ENCODE peak calls at places on chromosomes 16 and 17, in six cellular contexts. One of them, this sample, is unnamed.
A peak's percentile ranks its signal among the peaks of the same experiment; 100 is the strongest.

GRCh38 chr16:88773812-88774291 is 11.2 kb downstream of the PIEZO1 start:
- DNase-seq in RWPE1: no peak
- DNase-seq in fibroblast of the aortic adventitia: peak; percentile 63
- DNase-seq in sigmoid colon: peak; percentile 85
- DNase-seq in MM.1S: no peak
- DNase-seq in osteocyte: no peak
- DNase-seq in this sample: no peak

GRCh38 chr16:50296807-50297206 is 30.5 kb downstream of the ADCY7 start:
- DNase-seq in fibroblast of the aortic adventitia: no peak
- DNase-seq in sigmoid colon: peak; percentile 32
- DNase-seq in MM.1S: no peak
- DNase-seq in RWPE1: no peak
- DNase-seq in osteocyte: no peak
- DNase-seq in this sample: peak; percentile 59

GRCh38 chr16:11497329-11497805 is 89.4 kb downstream of the LITAF start:
- DNase-seq in osteocyte: peak; percentile 92
- DNase-seq in fibroblast of the aortic adventitia: peak; percentile 60
- DNase-seq in MM.1S: peak; percentile 64
- DNase-seq in sigmoid colon: peak; percentile 92
- DNase-seq in RWPE1: peak; percentile 93
- DNase-seq in this sample: no peak

GRCh38 chr16:19884021-19884485 is 595 bp downstream of the GPRC5B start:
- DNase-seq in RWPE1: no peak
- DNase-seq in sigmoid colon: peak; percentile 73
- DNase-seq in osteocyte: no peak
- DNase-seq in fibroblast of the aortic adventitia: no peak
- DNase-seq in MM.1S: no peak
- DNase-seq in this sample: no peak

GRCh38 chr16:89971495-89972243 is 23.1 kb downstream of the DEF8 start:
- DNase-seq in RWPE1: peak; percentile 26
- DNase-seq in osteocyte: no peak
- DNase-seq in sigmoid colon: no peak
- DNase-seq in fibroblast of the aortic adventitia: peak; percentile 3
- DNase-seq in MM.1S: no peak
- DNase-seq in this sample: no peak

GRCh38 chr17:61389670-61390478 is 9.8 kb upstream of the TBX2 start:
- DNase-seq in sigmoid colon: no peak
- DNase-seq in RWPE1: no peak
- DNase-seq in MM.1S: peak; percentile 36
- DNase-seq in fibroblast of the aortic adventitia: peak; percentile 41
- DNase-seq in osteocyte: no peak
- DNase-seq in this sample: no peak

GRCh38 chr17:17730250-17730935 is 49.1 kb downstream of the RAI1 start:
- DNase-seq in RWPE1: no peak
- DNase-seq in MM.1S: no peak
- DNase-seq in osteocyte: no peak
- DNase-seq in sigmoid colon: no peak
- DNase-seq in fibroblast of the aortic adventitia: no peak
- DNase-seq in this sample: no peak

GRCh38 chr17:43832976-43833829 is at the start of gene MPP3:
- DNase-seq in osteocyte: no peak
- DNase-seq in fibroblast of the aortic adventitia: peak; percentile 52
- DNase-seq in MM.1S: peak; percentile 38
- DNase-seq in RWPE1: peak; percentile 91
- DNase-seq in sigmoid colon: peak; percentile 78
- DNase-seq in this sample: no peak

GRCh38 chr16:24730914-24731313 is 1.5 kb downstream of the TNRC6A start:
- DNase-seq in sigmoid colon: no peak
- DNase-seq in RWPE1: no peak
- DNase-seq in MM.1S: no peak
- DNase-seq in fibroblast of the aortic adventitia: no peak
- DNase-seq in osteocyte: no peak
- DNase-seq in this sample: no peak

GRCh38 chr17:43584666-43585102 is 38.5 kb upstream of the ETV4 start:
- DNase-seq in osteocyte: no peak
- DNase-seq in fibroblast of the aortic adventitia: peak; percentile 49
- DNase-seq in MM.1S: no peak
- DNase-seq in sigmoid colon: no peak
- DNase-seq in RWPE1: no peak
- DNase-seq in this sample: no peak

GRCh38 chr16:10188236-10188635 is 6.0 kb upstream of the GRIN2A start:
- DNase-seq in fibroblast of the aortic adventitia: no peak
- DNase-seq in MM.1S: no peak
- DNase-seq in RWPE1: no peak
- DNase-seq in sigmoid colon: no peak
- DNase-seq in osteocyte: no peak
- DNase-seq in this sample: no peak

GRCh38 chr16:59259964-59260348 is 525.8 kb upstream of the GOT2 start:
- DNase-seq in sigmoid colon: no peak
- DNase-seq in osteocyte: no peak
- DNase-seq in RWPE1: no peak
- DNase-seq in MM.1S: no peak
- DNase-seq in fibroblast of the aortic adventitia: no peak
- DNase-seq in this sample: no peak

GRCh38 chr16:65415460-65415859 is 293.6 kb upstream of the CDH11 start:
- DNase-seq in osteocyte: no peak
- DNase-seq in MM.1S: no peak
- DNase-seq in RWPE1: peak; percentile 50
- DNase-seq in sigmoid colon: no peak
- DNase-seq in fibroblast of the aortic adventitia: peak; percentile 6
- DNase-seq in this sample: no peak

GRCh38 chr16:24966599-24966998 is 48.6 kb downstream of the ARHGAP17 start:
- DNase-seq in fibroblast of the aortic adventitia: no peak
- DNase-seq in osteocyte: no peak
- DNase-seq in sigmoid colon: no peak
- DNase-seq in MM.1S: no peak
- DNase-seq in RWPE1: no peak
- DNase-seq in this sample: no peak

GRCh38 chr17:77471984-77472836 is 331.4 kb downstream of the SEC14L1 start:
- DNase-seq in sigmoid colon: peak; percentile 87
- DNase-seq in osteocyte: no peak
- DNase-seq in MM.1S: peak; percentile 27
- DNase-seq in fibroblast of the aortic adventitia: peak; percentile 94
- DNase-seq in RWPE1: peak; percentile 76
- DNase-seq in this sample: no peak

GRCh38 chr17:42061641-42062487 is 11.5 kb upstream of the C17orf113 start:
- DNase-seq in osteocyte: no peak
- DNase-seq in fibroblast of the aortic adventitia: no peak
- DNase-seq in sigmoid colon: no peak
- DNase-seq in MM.1S: no peak
- DNase-seq in RWPE1: no peak
- DNase-seq in this sample: no peak

GRCh38 chr17:19457046-19457445 is 46.0 kb downstream of the RNF112 start:
- DNase-seq in fibroblast of the aortic adventitia: no peak
- DNase-seq in sigmoid colon: no peak
- DNase-seq in osteocyte: no peak
- DNase-seq in RWPE1: no peak
- DNase-seq in MM.1S: no peak
- DNase-seq in this sample: no peak

GRCh38 chr16:3677994-3678393 is 23.5 kb downstream of the DNASE1 start:
- DNase-seq in RWPE1: no peak
- DNase-seq in fibroblast of the aortic adventitia: no peak
- DNase-seq in MM.1S: no peak
- DNase-seq in sigmoid colon: no peak
- DNase-seq in osteocyte: no peak
- DNase-seq in this sample: no peak

DNA sequence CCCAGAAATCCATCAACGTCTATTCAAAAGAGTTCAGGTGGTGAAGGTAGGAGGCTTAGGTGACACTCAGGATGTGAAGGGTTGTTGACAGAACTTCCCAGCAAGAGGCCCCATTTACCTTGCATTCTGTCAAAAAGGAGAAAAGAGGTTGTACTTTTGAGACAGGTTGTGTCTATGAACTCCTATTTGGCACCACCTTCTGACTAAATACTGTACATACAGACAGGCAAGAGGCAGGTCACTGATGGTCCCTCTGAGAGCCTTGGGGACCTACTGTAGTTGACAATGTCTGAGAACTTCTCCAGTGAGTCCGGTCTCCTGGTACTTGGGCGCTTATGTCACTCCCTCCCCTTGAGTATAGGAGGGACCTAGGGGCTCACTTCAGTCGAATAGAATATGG is 479.3 kb upstream of the ZFHX3 start:
- DNase-seq in fibroblast of the aortic adventitia: no peak
- DNase-seq in MM.1S: no peak
- DNase-seq in RWPE1: no peak
- DNase-seq in osteocyte: peak; percentile 54
- DNase-seq in sigmoid colon: no peak
- DNase-seq in this sample: no peak
- TF ChIP-seq CTCF in fibroblast of the aortic adventitia: no peak
- TF ChIP-seq CTCF in MM.1S: no peak
- TF ChIP-seq CTCF in RWPE1: no peak
- TF ChIP-seq CTCF in osteocyte: peak; percentile 36
- TF ChIP-seq CTCF in sigmoid colon: no peak
- TF ChIP-seq CTCF in this sample: peak; percentile 68

GRCh38 chr16:56658476-56658875 is 717 bp downstream of the MT1F start:
- DNase-seq in RWPE1: no peak
- DNase-seq in sigmoid colon: no peak
- DNase-seq in osteocyte: no peak
- DNase-seq in MM.1S: no peak
- DNase-seq in fibroblast of the aortic adventitia: no peak
- DNase-seq in this sample: no peak

GRCh38 chr16:56652600-56652999 is 914 bp downstream of the MT1B start:
- DNase-seq in sigmoid colon: no peak
- DNase-seq in RWPE1: no peak
- DNase-seq in fibroblast of the aortic adventitia: no peak
- DNase-seq in MM.1S: no peak
- DNase-seq in osteocyte: no peak
- DNase-seq in this sample: no peak

GRCh38 chr16:56653218-56653617 is 1.5 kb downstream of the MT1B start:
- DNase-seq in sigmoid colon: no peak
- DNase-seq in osteocyte: no peak
- DNase-seq in MM.1S: no peak
- DNase-seq in fibroblast of the aortic adventitia: no peak
- DNase-seq in RWPE1: no peak
- DNase-seq in this sample: no peak

GRCh38 chr16:56662357-56663354 is 4.9 kb downstream of the MT1F start:
- DNase-seq in osteocyte: no peak
- DNase-seq in MM.1S: no peak
- DNase-seq in fibroblast of the aortic adventitia: no peak
- DNase-seq in RWPE1: no peak
- DNase-seq in sigmoid colon: no peak
- DNase-seq in this sample: no peak

DNA sequence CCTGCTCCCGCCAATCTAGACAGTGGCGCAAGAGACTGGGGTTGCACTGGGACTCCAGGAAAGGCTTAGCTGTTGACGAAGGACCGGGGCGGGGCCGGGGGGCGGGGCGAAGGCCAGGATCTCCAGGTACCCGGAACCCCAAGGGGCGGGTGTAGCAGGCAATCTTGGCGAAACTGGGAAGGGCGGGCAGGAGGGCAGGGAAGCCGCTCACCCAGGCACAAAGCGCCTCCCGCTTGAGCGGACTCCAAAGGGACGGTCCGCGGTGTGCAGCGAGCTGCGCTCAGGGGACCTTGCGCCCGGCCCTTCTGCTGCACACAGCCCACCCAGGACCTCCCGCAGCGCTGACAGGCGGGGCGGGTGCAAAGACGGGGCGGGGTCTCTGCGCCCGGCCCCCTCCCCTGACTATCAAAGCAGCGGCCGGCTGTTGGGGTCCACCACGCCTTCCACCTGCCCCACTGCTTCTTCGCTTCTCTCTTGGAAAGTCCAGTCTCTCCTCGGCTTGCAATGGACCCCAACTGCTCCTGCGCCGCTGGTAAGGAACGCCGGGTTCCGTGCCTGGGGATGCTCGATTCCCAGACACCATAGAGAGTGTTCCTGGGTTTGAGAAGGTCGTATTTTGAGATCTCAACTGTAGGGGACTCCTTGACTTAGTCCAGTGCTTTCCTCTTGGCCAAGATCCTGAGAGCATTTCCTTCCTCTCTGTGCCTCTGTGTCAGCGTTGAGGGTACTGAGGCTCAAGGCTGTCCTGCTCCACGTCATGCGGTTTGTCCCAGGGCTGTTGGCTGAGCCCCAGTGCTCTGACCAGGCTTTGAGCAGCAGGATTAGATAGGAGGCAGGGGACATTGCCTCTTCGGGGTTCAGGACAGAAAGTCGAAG is at the start of gene MT1F:
- DNase-seq in sigmoid colon: peak; percentile 85
- DNase-seq in fibroblast of the aortic adventitia: no peak
- DNase-seq in MM.1S: peak; percentile 36
- DNase-seq in osteocyte: no peak
- DNase-seq in RWPE1: peak; percentile 91
- DNase-seq in this sample: no peak
- TF ChIP-seq CTCF in sigmoid colon: no peak
- TF ChIP-seq CTCF in fibroblast of the aortic adventitia: no peak
- TF ChIP-seq CTCF in MM.1S: no peak
- TF ChIP-seq CTCF in osteocyte: no peak
- TF ChIP-seq CTCF in RWPE1: no peak
- TF ChIP-seq CTCF in this sample: no peak

GRCh38 chr16:80323187-80323807 is 217.5 kb upstream of the DYNLRB2 start:
- DNase-seq in RWPE1: no peak
- DNase-seq in sigmoid colon: no peak
- DNase-seq in MM.1S: no peak
- DNase-seq in fibroblast of the aortic adventitia: no peak
- DNase-seq in osteocyte: no peak
- DNase-seq in this sample: no peak

GRCh38 chr16:80317132-80318098 is 223.4 kb upstream of the DYNLRB2 start:
- DNase-seq in sigmoid colon: no peak
- DNase-seq in RWPE1: no peak
- DNase-seq in osteocyte: no peak
- DNase-seq in fibroblast of the aortic adventitia: no peak
- DNase-seq in MM.1S: no peak
- DNase-seq in this sample: no peak

GRCh38 chr16:80318107-80318506 is 222.7 kb upstream of the DYNLRB2 start:
- DNase-seq in MM.1S: no peak
- DNase-seq in sigmoid colon: no peak
- DNase-seq in RWPE1: no peak
- DNase-seq in fibroblast of the aortic adventitia: no peak
- DNase-seq in osteocyte: no peak
- DNase-seq in this sample: no peak

GRCh38 chr16:80323808-80324195 is 217.0 kb upstream of the DYNLRB2 start:
- DNase-seq in osteocyte: no peak
- DNase-seq in fibroblast of the aortic adventitia: no peak
- DNase-seq in RWPE1: no peak
- DNase-seq in MM.1S: no peak
- DNase-seq in sigmoid colon: no peak
- DNase-seq in this sample: no peak

DNA sequence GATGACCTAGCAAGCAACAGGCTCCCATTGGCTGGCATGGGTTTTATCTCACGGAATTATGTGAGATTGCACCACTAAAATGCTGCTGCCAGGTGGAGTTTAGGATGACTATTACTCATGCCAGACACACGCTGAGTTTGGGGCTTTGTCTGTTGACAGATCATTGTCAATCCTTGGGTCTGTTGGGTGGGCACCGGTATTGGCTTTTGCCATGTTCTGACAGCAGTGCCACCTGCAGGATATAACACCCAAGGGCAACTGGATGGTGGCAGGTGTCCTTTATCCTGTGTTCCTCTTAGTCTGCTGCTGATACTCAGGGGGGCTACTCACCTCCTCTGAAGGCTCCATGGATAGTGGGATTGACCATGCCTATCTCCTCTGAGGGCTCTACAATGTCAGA is 221.6 kb upstream of the DYNLRB2 start:
- DNase-seq in MM.1S: no peak
- DNase-seq in sigmoid colon: no peak
- DNase-seq in fibroblast of the aortic adventitia: no peak
- DNase-seq in osteocyte: no peak
- DNase-seq in RWPE1: no peak
- DNase-seq in this sample: no peak
- TF ChIP-seq CTCF in MM.1S: no peak
- TF ChIP-seq CTCF in sigmoid colon: no peak
- TF ChIP-seq CTCF in fibroblast of the aortic adventitia: no peak
- TF ChIP-seq CTCF in osteocyte: no peak
- TF ChIP-seq CTCF in RWPE1: no peak
- TF ChIP-seq CTCF in this sample: no peak

GRCh38 chr17:74380086-74380958 is 13.0 kb downstream of the GPR142 start:
- DNase-seq in osteocyte: no peak
- DNase-seq in fibroblast of the aortic adventitia: no peak
- DNase-seq in RWPE1: peak; percentile 75
- DNase-seq in MM.1S: no peak
- DNase-seq in sigmoid colon: no peak
- DNase-seq in this sample: no peak
- TF ChIP-seq CTCF in osteocyte: no peak
- TF ChIP-seq CTCF in fibroblast of the aortic adventitia: no peak
- TF ChIP-seq CTCF in RWPE1: no peak
- TF ChIP-seq CTCF in MM.1S: no peak
- TF ChIP-seq CTCF in sigmoid colon: no peak
- TF ChIP-seq CTCF in this sample: no peak